ENCODE peak calls at places on chromosomes 3 and 15, in nine cellular contexts. I is glutamatergic neuron; X is cardiac fibroblast; C is activated B cell treated with CpG ODN at 0.5 μM for 24 hours; D is CD8-positive, alpha-beta T cell; U is ovary; H is psoas muscle; O is HFF-Myc; T is endothelial cell. N is an unnamed sample.

GRCh38 chr15:60074181-60074885 is 70.2 kb downstream of the FOXB1 start:
- DNase-seq in I (no peak), X (no peak), C (no peak), D (no peak), U (no peak), H (no peak), O (no peak), T (no peak), N (no peak)

GRCh38 chr3:150697646-150698045 is 6.1 kb downstream of the ERICH6 start:
- DNase-seq in I (no peak), X (no peak), C (no peak), D (no peak), U (no peak), H (no peak), O (no peak), T (no peak), N (no peak)

GRCh38 chr3:174955513-174956001 is 96.4 kb downstream of the NAALADL2 start:
- DNase-seq in I (no peak), X (no peak), C (no peak), D (no peak), U (no peak), H (no peak), O (no peak), T (no peak), N (peak; percentile 45)

GRCh38 chr15:73571346-73571745 is 61.8 kb downstream of the NPTN start:
- DNase-seq in I (no peak), X (no peak), C (no peak), D (no peak), U (no peak), H (no peak), O (no peak), T (no peak), N (no peak)

GRCh38 chr15:68668926-68669600 is 90.3 kb downstream of the CORO2B start:
- DNase-seq in I (no peak), X (no peak), C (no peak), D (no peak), U (peak; percentile 72), H (no peak), O (no peak), T (no peak), N (no peak)

GRCh38 chr3:194313642-194314430 is 37.3 kb downstream of the CPN2 start:
- DNase-seq in I (peak; percentile 35), X (peak; percentile 82), C (no peak), D (no peak), U (peak; percentile 90), H (peak; percentile 83), O (no peak), T (no peak), N (no peak)

GRCh38 chr3:134029734-134030381 is at the start of gene SLCO2A1:
- DNase-seq in I (peak; percentile 63), X (peak; percentile 42), C (no peak), D (no peak), U (peak; percentile 45), H (peak; percentile 21), O (no peak), T (peak; percentile 28), N (peak; percentile 45)

GRCh38 chr3:115961390-115961789 is 338.1 kb downstream of the GAP43 start:
- DNase-seq in I (no peak), X (peak; percentile 17), C (no peak), D (no peak), U (no peak), H (no peak), O (no peak), T (no peak), N (no peak)

GRCh38 chr15:71471347-71471746 is 339.0 kb upstream of the NR2E3 start:
- DNase-seq in I (no peak), X (no peak), C (no peak), D (no peak), U (no peak), H (no peak), O (no peak), T (no peak), N (peak; percentile 39)

GRCh38 chr3:197559662-197560061 is 3.9 kb upstream of the BDH1 start:
- DNase-seq in I (no peak), X (no peak), C (no peak), D (no peak), U (no peak), H (no peak), O (no peak), T (no peak), N (no peak)

GRCh38 chr3:73868688-73869315 is 244.1 kb upstream of the PDZRN3 start:
- DNase-seq in I (peak; percentile 28), X (peak; percentile 51), C (no peak), D (no peak), U (no peak), H (no peak), O (peak; percentile 24), T (peak; percentile 48), N (peak; percentile 54)

GRCh38 chr3:10594915-10595314 is 89.5 kb upstream of the ATP2B2 start:
- DNase-seq in I (no peak), X (peak; percentile 54), C (no peak), D (peak; percentile 27), U (peak; percentile 34), H (peak; percentile 38), O (peak; percentile 57), T (peak; percentile 89), N (peak; percentile 86)

GRCh38 chr3:123907720-123908119 is 23.6 kb upstream of the MYLK start:
- DNase-seq in I (no peak), X (no peak), C (no peak), D (no peak), U (no peak), H (no peak), O (no peak), T (no peak), N (no peak)
- TF ChIP-seq CTCF in I (no peak), X (no peak), C (no peak), D (no peak), U (no peak), H (no peak), O (no peak), T (no peak), N (no peak)

GRCh38 chr3:186093271-186093900 is 15.5 kb downstream of the ETV5 start:
- DNase-seq in I (no peak), X (no peak), C (no peak), D (no peak), U (no peak), H (no peak), O (no peak), T (peak; percentile 36), N (no peak)
- TF ChIP-seq CTCF in I (no peak), X (no peak), C (no peak), D (no peak), U (no peak), H (no peak), O (no peak), T (no peak), N (no peak)

GRCh38 chr3:159817136-159817535 is 171.5 kb upstream of the IL12A start:
- DNase-seq in I (no peak), X (no peak), C (no peak), D (no peak), U (no peak), H (no peak), O (no peak), T (no peak), N (no peak)

GRCh38 chr3:159819676-159820075 is 169.0 kb upstream of the IL12A start:
- DNase-seq in I (no peak), X (no peak), C (no peak), D (no peak), U (no peak), H (no peak), O (no peak), T (no peak), N (no peak)

GRCh38 chr3:159817571-159817970 is 171.1 kb upstream of the IL12A start:
- DNase-seq in I (no peak), X (no peak), C (no peak), D (no peak), U (no peak), H (no peak), O (no peak), T (no peak), N (no peak)

GRCh38 chr3:159818997-159819500 is 169.6 kb upstream of the IL12A start:
- DNase-seq in I (no peak), X (no peak), C (no peak), D (no peak), U (no peak), H (no peak), O (no peak), T (no peak), N (no peak)

DNA sequence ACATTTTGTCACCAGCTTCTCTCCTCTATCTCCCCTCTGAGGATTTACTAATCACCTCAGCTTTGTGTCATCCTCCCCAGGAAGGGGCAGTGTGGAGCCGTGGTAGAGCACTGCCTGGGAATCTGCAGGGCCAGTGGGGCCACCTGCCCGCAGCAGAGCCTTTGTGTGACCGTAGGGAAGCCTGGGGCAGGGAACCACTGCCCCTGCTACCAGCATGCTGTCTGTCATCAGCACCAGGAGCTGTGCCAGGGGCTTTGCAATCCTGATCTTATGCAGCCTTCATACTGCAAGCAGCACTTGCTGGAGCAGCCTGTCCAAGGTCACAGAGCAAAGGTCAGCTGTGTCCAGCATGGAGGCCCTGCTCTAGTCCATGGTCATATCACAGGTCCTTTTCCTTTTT is 170.2 kb upstream of the IL12A start:
- DNase-seq in I (peak; percentile 51), X (no peak), C (no peak), D (no peak), U (no peak), H (peak; percentile 23), O (no peak), T (peak; percentile 20), N (peak; percentile 21)
- TF ChIP-seq CTCF in I (no peak), X (no peak), C (no peak), D (no peak), U (no peak), H (peak; percentile 29), O (no peak), T (no peak), N (no peak)

GRCh38 chr3:129349791-129350190 is 71.1 kb downstream of the HMCES start:
- DNase-seq in I (no peak), X (no peak), C (no peak), D (no peak), U (no peak), H (no peak), O (no peak), T (no peak), N (no peak)

GRCh38 chr3:129352650-129353588 is 74.2 kb downstream of the HMCES start:
- DNase-seq in I (no peak), X (no peak), C (no peak), D (no peak), U (no peak), H (no peak), O (no peak), T (no peak), N (no peak)

GRCh38 chr3:129353589-129353941 is 74.9 kb downstream of the EFCAB12 start:
- DNase-seq in I (no peak), X (no peak), C (no peak), D (no peak), U (no peak), H (no peak), O (no peak), T (no peak), N (no peak)

GRCh38 chr3:129348734-129349133 is 70.1 kb downstream of the HMCES start:
- DNase-seq in I (no peak), X (no peak), C (no peak), D (no peak), U (no peak), H (no peak), O (no peak), T (no peak), N (no peak)

DNA sequence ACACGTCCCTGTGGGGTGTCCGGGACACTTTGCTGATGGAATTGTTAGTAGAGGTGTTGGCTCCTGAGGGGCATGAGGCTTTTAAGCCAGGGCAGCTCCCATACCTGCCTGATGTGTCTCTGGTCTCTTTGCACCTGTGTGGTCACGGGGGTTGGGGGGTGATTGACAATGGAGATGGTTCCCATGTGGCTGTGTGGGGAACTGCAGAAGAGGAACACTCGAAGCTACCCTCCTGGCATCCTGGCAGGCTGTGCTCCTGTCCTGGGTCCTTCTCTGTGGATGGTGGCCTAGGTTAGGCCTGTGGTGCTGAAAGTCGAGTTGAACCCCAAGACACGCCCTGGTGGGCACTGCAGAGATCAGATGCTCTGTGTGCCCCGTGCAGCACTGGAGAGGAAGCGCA is 73.4 kb downstream of the HMCES start:
- DNase-seq in I (no peak), X (no peak), C (no peak), D (no peak), U (no peak), H (no peak), O (no peak), T (no peak), N (no peak)
- TF ChIP-seq CTCF in I (peak; percentile 44), X (peak; percentile 18), C (no peak), D (no peak), U (no peak), H (no peak), O (peak; percentile 16), T (peak; percentile 54), N (no peak)